ENCODE peak calls at places on chromosomes 16 and 17, in nine cellular contexts. One of them, this sample, is unnamed.

GRCh38 chr17:78673395-78673794 is 96.2 kb upstream of the DNAH17 start:
- DNase-seq in left cardiac atrium: no peak
- DNase-seq in Right ventricle myocardium superior: no peak
- DNase-seq in cerebellar nuclear complex: no peak
- DNase-seq in ecto neural progenitor cell: no peak
- DNase-seq in AG04450: no peak
- DNase-seq in EL: no peak
- DNase-seq in A549: no peak
- DNase-seq in LoVo: no peak
- DNase-seq in this sample: no peak

GRCh38 chr17:57531648-57532486 is 213.2 kb downstream of the CCDC182 start:
- DNase-seq in EL: no peak
- DNase-seq in left cardiac atrium: no peak
- DNase-seq in A549: no peak
- DNase-seq in cerebellar nuclear complex: no peak
- DNase-seq in AG04450: no peak
- DNase-seq in Right ventricle myocardium superior: no peak
- DNase-seq in LoVo: peak
- DNase-seq in ecto neural progenitor cell: no peak
- DNase-seq in this sample: no peak

GRCh38 chr17:70181376-70181775 is 12.0 kb downstream of the KCNJ2 start:
- DNase-seq in LoVo: no peak
- DNase-seq in left cardiac atrium: no peak
- DNase-seq in Right ventricle myocardium superior: no peak
- DNase-seq in cerebellar nuclear complex: no peak
- DNase-seq in ecto neural progenitor cell: no peak
- DNase-seq in A549: no peak
- DNase-seq in AG04450: no peak
- DNase-seq in EL: no peak
- DNase-seq in this sample: no peak

GRCh38 chr16:60636117-60636516 is 1400.1 kb downstream of the CDH8 start:
- DNase-seq in AG04450: no peak
- DNase-seq in left cardiac atrium: no peak
- DNase-seq in Right ventricle myocardium superior: no peak
- DNase-seq in EL: no peak
- DNase-seq in cerebellar nuclear complex: no peak
- DNase-seq in A549: no peak
- DNase-seq in LoVo: no peak
- DNase-seq in ecto neural progenitor cell: no peak
- DNase-seq in this sample: no peak

GRCh38 chr17:75517277-75517865 is 1.0 kb downstream of the TSEN54 start:
- DNase-seq in AG04450: no peak
- DNase-seq in ecto neural progenitor cell: no peak
- DNase-seq in LoVo: peak
- DNase-seq in EL: no peak
- DNase-seq in A549: peak
- DNase-seq in cerebellar nuclear complex: no peak
- DNase-seq in left cardiac atrium: no peak
- DNase-seq in Right ventricle myocardium superior: no peak
- DNase-seq in this sample: no peak

GRCh38 chr17:79147791-79148506 is 73.3 kb downstream of the ENGASE start:
- DNase-seq in ecto neural progenitor cell: no peak
- DNase-seq in AG04450: no peak
- DNase-seq in cerebellar nuclear complex: no peak
- DNase-seq in A549: no peak
- DNase-seq in LoVo: no peak
- DNase-seq in EL: no peak
- DNase-seq in Right ventricle myocardium superior: no peak
- DNase-seq in left cardiac atrium: no peak
- DNase-seq in this sample: peak

GRCh38 chr16:50040710-50041109 is 15.7 kb downstream of the CNEP1R1 start:
- DNase-seq in A549: no peak
- DNase-seq in left cardiac atrium: no peak
- DNase-seq in AG04450: no peak
- DNase-seq in cerebellar nuclear complex: no peak
- DNase-seq in EL: no peak
- DNase-seq in ecto neural progenitor cell: no peak
- DNase-seq in Right ventricle myocardium superior: no peak
- DNase-seq in LoVo: no peak
- DNase-seq in this sample: no peak

GRCh38 chr17:74647871-74648672 is 24.5 kb upstream of the CD300E start:
- DNase-seq in EL: no peak
- DNase-seq in Right ventricle myocardium superior: no peak
- DNase-seq in LoVo: no peak
- DNase-seq in A549: no peak
- DNase-seq in ecto neural progenitor cell: peak
- DNase-seq in AG04450: no peak
- DNase-seq in left cardiac atrium: no peak
- DNase-seq in cerebellar nuclear complex: no peak
- DNase-seq in this sample: no peak

GRCh38 chr17:37050905-37051304 is 102.2 kb downstream of the AATF start:
- DNase-seq in cerebellar nuclear complex: no peak
- DNase-seq in Right ventricle myocardium superior: no peak
- DNase-seq in A549: no peak
- DNase-seq in LoVo: no peak
- DNase-seq in EL: no peak
- DNase-seq in ecto neural progenitor cell: no peak
- DNase-seq in AG04450: no peak
- DNase-seq in left cardiac atrium: no peak
- DNase-seq in this sample: no peak

GRCh38 chr17:74566132-74566753 is 1.1 kb downstream of the CD300H start:
- DNase-seq in cerebellar nuclear complex: no peak
- DNase-seq in EL: peak
- DNase-seq in left cardiac atrium: peak
- DNase-seq in Right ventricle myocardium superior: peak
- DNase-seq in ecto neural progenitor cell: peak
- DNase-seq in AG04450: no peak
- DNase-seq in A549: peak
- DNase-seq in LoVo: peak
- DNase-seq in this sample: peak

GRCh38 chr16:85835956-85836705 is 36.6 kb downstream of the COX4I1 start:
- DNase-seq in AG04450: no peak
- DNase-seq in Right ventricle myocardium superior: no peak
- DNase-seq in left cardiac atrium: no peak
- DNase-seq in EL: no peak
- DNase-seq in A549: no peak
- DNase-seq in ecto neural progenitor cell: no peak
- DNase-seq in LoVo: no peak
- DNase-seq in cerebellar nuclear complex: no peak
- DNase-seq in this sample: no peak

GRCh38 chr16:19831678-19832077 is 53.0 kb downstream of the GPRC5B start:
- DNase-seq in AG04450: peak
- DNase-seq in Right ventricle myocardium superior: no peak
- DNase-seq in EL: peak
- DNase-seq in left cardiac atrium: no peak
- DNase-seq in A549: no peak
- DNase-seq in LoVo: no peak
- DNase-seq in cerebellar nuclear complex: no peak
- DNase-seq in ecto neural progenitor cell: no peak
- DNase-seq in this sample: peak

GRCh38 chr16:660459-661183 is 7.3 kb upstream of the RHOT2 start:
- DNase-seq in Right ventricle myocardium superior: peak
- DNase-seq in AG04450: peak
- DNase-seq in A549: peak
- DNase-seq in left cardiac atrium: peak
- DNase-seq in LoVo: no peak
- DNase-seq in ecto neural progenitor cell: peak
- DNase-seq in cerebellar nuclear complex: no peak
- DNase-seq in EL: peak
- DNase-seq in this sample: peak

GRCh38 chr17:36001862-36002603 is 680 bp upstream of the CCL15 start:
- DNase-seq in cerebellar nuclear complex: no peak
- DNase-seq in ecto neural progenitor cell: no peak
- DNase-seq in Right ventricle myocardium superior: no peak
- DNase-seq in EL: no peak
- DNase-seq in A549: no peak
- DNase-seq in AG04450: no peak
- DNase-seq in LoVo: peak
- DNase-seq in left cardiac atrium: no peak
- DNase-seq in this sample: no peak

GRCh38 chr17:51118330-51119195 is 2.1 kb downstream of the SPAG9 start:
- DNase-seq in cerebellar nuclear complex: no peak
- DNase-seq in LoVo: no peak
- DNase-seq in ecto neural progenitor cell: no peak
- DNase-seq in left cardiac atrium: peak
- DNase-seq in Right ventricle myocardium superior: no peak
- DNase-seq in EL: no peak
- DNase-seq in A549: no peak
- DNase-seq in AG04450: no peak
- DNase-seq in this sample: peak

GRCh38 chr16:14146445-14146844 is 75.3 kb downstream of the MRTFB start:
- DNase-seq in cerebellar nuclear complex: no peak
- DNase-seq in A549: no peak
- DNase-seq in Right ventricle myocardium superior: no peak
- DNase-seq in LoVo: no peak
- DNase-seq in ecto neural progenitor cell: no peak
- DNase-seq in EL: no peak
- DNase-seq in left cardiac atrium: no peak
- DNase-seq in AG04450: no peak
- DNase-seq in this sample: no peak

GRCh38 chr17:71423871-71424546 is 696.8 kb upstream of the SOX9 start:
- DNase-seq in Right ventricle myocardium superior: no peak
- DNase-seq in AG04450: peak
- DNase-seq in ecto neural progenitor cell: no peak
- DNase-seq in left cardiac atrium: no peak
- DNase-seq in EL: peak
- DNase-seq in A549: no peak
- DNase-seq in cerebellar nuclear complex: no peak
- DNase-seq in LoVo: peak
- DNase-seq in this sample: no peak

GRCh38 chr16:21218135-21218534 is 6.8 kb upstream of the ZP2 start:
- DNase-seq in cerebellar nuclear complex: no peak
- DNase-seq in left cardiac atrium: no peak
- DNase-seq in EL: no peak
- DNase-seq in Right ventricle myocardium superior: no peak
- DNase-seq in AG04450: no peak
- DNase-seq in A549: no peak
- DNase-seq in LoVo: no peak
- DNase-seq in ecto neural progenitor cell: no peak
- DNase-seq in this sample: no peak

GRCh38 chr16:58177347-58177710 is 20.6 kb downstream of the CSNK2A2 start:
- DNase-seq in LoVo: no peak
- DNase-seq in EL: no peak
- DNase-seq in left cardiac atrium: no peak
- DNase-seq in Right ventricle myocardium superior: no peak
- DNase-seq in A549: no peak
- DNase-seq in ecto neural progenitor cell: no peak
- DNase-seq in AG04450: no peak
- DNase-seq in cerebellar nuclear complex: no peak
- DNase-seq in this sample: no peak

GRCh38 chr16:57764006-57764340 is 28.4 kb downstream of the KATNB1 start:
- DNase-seq in Right ventricle myocardium superior: no peak
- DNase-seq in AG04450: no peak
- DNase-seq in left cardiac atrium: no peak
- DNase-seq in cerebellar nuclear complex: no peak
- DNase-seq in ecto neural progenitor cell: no peak
- DNase-seq in A549: no peak
- DNase-seq in EL: no peak
- DNase-seq in LoVo: no peak
- DNase-seq in this sample: no peak

GRCh38 chr17:68705331-68706166 is 104.4 kb upstream of the FAM20A start:
- DNase-seq in AG04450: no peak
- DNase-seq in LoVo: no peak
- DNase-seq in cerebellar nuclear complex: no peak
- DNase-seq in EL: peak
- DNase-seq in ecto neural progenitor cell: no peak
- DNase-seq in A549: no peak
- DNase-seq in left cardiac atrium: no peak
- DNase-seq in Right ventricle myocardium superior: no peak
- DNase-seq in this sample: no peak

GRCh38 chr17:47831934-47832327 is 461 bp downstream of the LRRC46 start:
- DNase-seq in A549: no peak
- DNase-seq in AG04450: no peak
- DNase-seq in LoVo: no peak
- DNase-seq in cerebellar nuclear complex: no peak
- DNase-seq in ecto neural progenitor cell: no peak
- DNase-seq in left cardiac atrium: no peak
- DNase-seq in Right ventricle myocardium superior: no peak
- DNase-seq in EL: no peak
- DNase-seq in this sample: no peak

GRCh38 chr17:3740611-3741073 is 16.9 kb downstream of the HASPIN start:
- DNase-seq in EL: no peak
- DNase-seq in AG04450: no peak
- DNase-seq in ecto neural progenitor cell: no peak
- DNase-seq in Right ventricle myocardium superior: no peak
- DNase-seq in LoVo: no peak
- DNase-seq in cerebellar nuclear complex: no peak
- DNase-seq in A549: no peak
- DNase-seq in left cardiac atrium: no peak
- DNase-seq in this sample: no peak

GRCh38 chr16:68362314-68362913 is 51.6 kb downstream of the PRMT7 start:
- DNase-seq in LoVo: no peak
- DNase-seq in A549: no peak
- DNase-seq in EL: no peak
- DNase-seq in left cardiac atrium: no peak
- DNase-seq in AG04450: no peak
- DNase-seq in cerebellar nuclear complex: no peak
- DNase-seq in Right ventricle myocardium superior: no peak
- DNase-seq in ecto neural progenitor cell: no peak
- DNase-seq in this sample: no peak